ENCODE peak calls at places on chromosomes 12 and 14, in eight cellular contexts. One of them, this sample, is unnamed.

GRCh38 chr14:58272589-58273372 is 25.6 kb upstream of the ARID4A start:
- DNase-seq in stimulated activated CD4-positive, alpha-beta T cell treated with anti-CD3 and anti-CD28 coated beads, Interleukin-2, amount 100 ng/mL, for 48 hours: no peak
- DNase-seq in T-helper 1 cell: no peak
- DNase-seq in posterior cingulate gyrus: no peak
- DNase-seq in Ammon's horn: peak; percentile 17
- DNase-seq in GM12865: peak; percentile 9
- DNase-seq in endothelial cell: no peak
- DNase-seq in astrocyte of the spinal cord: peak; percentile 67
- DNase-seq in this sample: no peak

GRCh38 chr12:116397148-116397547 is 119.7 kb upstream of the MED13L start:
- DNase-seq in T-helper 1 cell: no peak
- DNase-seq in astrocyte of the spinal cord: peak; percentile 60
- DNase-seq in stimulated activated CD4-positive, alpha-beta T cell treated with anti-CD3 and anti-CD28 coated beads, Interleukin-2, amount 100 ng/mL, for 48 hours: no peak
- DNase-seq in Ammon's horn: no peak
- DNase-seq in GM12865: no peak
- DNase-seq in posterior cingulate gyrus: peak; percentile 4
- DNase-seq in endothelial cell: no peak
- DNase-seq in this sample: no peak

GRCh38 chr12:109900752-109901580 is 892 bp downstream of the TCHP start:
- DNase-seq in stimulated activated CD4-positive, alpha-beta T cell treated with anti-CD3 and anti-CD28 coated beads, Interleukin-2, amount 100 ng/mL, for 48 hours: peak; percentile 19
- DNase-seq in endothelial cell: peak; percentile 15
- DNase-seq in GM12865: peak; percentile 24
- DNase-seq in posterior cingulate gyrus: peak; percentile 44
- DNase-seq in T-helper 1 cell: no peak
- DNase-seq in Ammon's horn: no peak
- DNase-seq in astrocyte of the spinal cord: peak; percentile 13
- DNase-seq in this sample: no peak

GRCh38 chr12:47194501-47194900 is 114.7 kb upstream of the AMIGO2 start:
- DNase-seq in posterior cingulate gyrus: no peak
- DNase-seq in astrocyte of the spinal cord: no peak
- DNase-seq in stimulated activated CD4-positive, alpha-beta T cell treated with anti-CD3 and anti-CD28 coated beads, Interleukin-2, amount 100 ng/mL, for 48 hours: no peak
- DNase-seq in Ammon's horn: no peak
- DNase-seq in endothelial cell: no peak
- DNase-seq in GM12865: peak; percentile 30
- DNase-seq in T-helper 1 cell: no peak
- DNase-seq in this sample: no peak

GRCh38 chr14:94545131-94545841 is 16.0 kb upstream of the SERPINA4 start:
- DNase-seq in stimulated activated CD4-positive, alpha-beta T cell treated with anti-CD3 and anti-CD28 coated beads, Interleukin-2, amount 100 ng/mL, for 48 hours: no peak
- DNase-seq in astrocyte of the spinal cord: peak; percentile 85
- DNase-seq in posterior cingulate gyrus: peak; percentile 96
- DNase-seq in GM12865: no peak
- DNase-seq in Ammon's horn: peak; percentile 80
- DNase-seq in T-helper 1 cell: no peak
- DNase-seq in endothelial cell: no peak
- DNase-seq in this sample: no peak

GRCh38 chr12:96375173-96375572 is 25.1 kb downstream of the CDK17 start:
- DNase-seq in GM12865: no peak
- DNase-seq in Ammon's horn: no peak
- DNase-seq in T-helper 1 cell: no peak
- DNase-seq in endothelial cell: no peak
- DNase-seq in posterior cingulate gyrus: no peak
- DNase-seq in astrocyte of the spinal cord: no peak
- DNase-seq in stimulated activated CD4-positive, alpha-beta T cell treated with anti-CD3 and anti-CD28 coated beads, Interleukin-2, amount 100 ng/mL, for 48 hours: no peak
- DNase-seq in this sample: no peak

GRCh38 chr14:90534091-90534837 is 137.4 kb downstream of the CALM1 start:
- DNase-seq in GM12865: no peak
- DNase-seq in astrocyte of the spinal cord: peak; percentile 28
- DNase-seq in Ammon's horn: no peak
- DNase-seq in T-helper 1 cell: no peak
- DNase-seq in endothelial cell: peak; percentile 42
- DNase-seq in stimulated activated CD4-positive, alpha-beta T cell treated with anti-CD3 and anti-CD28 coated beads, Interleukin-2, amount 100 ng/mL, for 48 hours: no peak
- DNase-seq in posterior cingulate gyrus: peak; percentile 65
- DNase-seq in this sample: no peak

GRCh38 chr14:103541494-103541943 is 12.5 kb downstream of the TRMT61A start:
- DNase-seq in endothelial cell: no peak
- DNase-seq in astrocyte of the spinal cord: no peak
- DNase-seq in stimulated activated CD4-positive, alpha-beta T cell treated with anti-CD3 and anti-CD28 coated beads, Interleukin-2, amount 100 ng/mL, for 48 hours: no peak
- DNase-seq in posterior cingulate gyrus: peak; percentile 80
- DNase-seq in GM12865: no peak
- DNase-seq in Ammon's horn: no peak
- DNase-seq in T-helper 1 cell: no peak
- DNase-seq in this sample: no peak

GRCh38 chr12:95591731-95592130 is 40.5 kb upstream of the USP44 start:
- DNase-seq in GM12865: no peak
- DNase-seq in posterior cingulate gyrus: no peak
- DNase-seq in stimulated activated CD4-positive, alpha-beta T cell treated with anti-CD3 and anti-CD28 coated beads, Interleukin-2, amount 100 ng/mL, for 48 hours: no peak
- DNase-seq in Ammon's horn: no peak
- DNase-seq in astrocyte of the spinal cord: no peak
- DNase-seq in T-helper 1 cell: no peak
- DNase-seq in endothelial cell: no peak
- DNase-seq in this sample: no peak

GRCh38 chr12:120242275-120242799 is 23.2 kb downstream of the PXN start:
- DNase-seq in stimulated activated CD4-positive, alpha-beta T cell treated with anti-CD3 and anti-CD28 coated beads, Interleukin-2, amount 100 ng/mL, for 48 hours: no peak
- DNase-seq in posterior cingulate gyrus: no peak
- DNase-seq in T-helper 1 cell: no peak
- DNase-seq in Ammon's horn: no peak
- DNase-seq in astrocyte of the spinal cord: no peak
- DNase-seq in endothelial cell: peak; percentile 70
- DNase-seq in GM12865: no peak
- DNase-seq in this sample: no peak

GRCh38 chr12:7374423-7375144 is 69.4 kb downstream of the CD163L1 start:
- DNase-seq in T-helper 1 cell: no peak
- DNase-seq in stimulated activated CD4-positive, alpha-beta T cell treated with anti-CD3 and anti-CD28 coated beads, Interleukin-2, amount 100 ng/mL, for 48 hours: no peak
- DNase-seq in astrocyte of the spinal cord: peak; percentile 8
- DNase-seq in GM12865: peak; percentile 50
- DNase-seq in posterior cingulate gyrus: peak; percentile 86
- DNase-seq in endothelial cell: peak; percentile 53
- DNase-seq in Ammon's horn: peak; percentile 11
- DNase-seq in this sample: no peak

GRCh38 chr14:51370758-51371386 is 130.8 kb downstream of the TMX1 start:
- DNase-seq in stimulated activated CD4-positive, alpha-beta T cell treated with anti-CD3 and anti-CD28 coated beads, Interleukin-2, amount 100 ng/mL, for 48 hours: no peak
- DNase-seq in posterior cingulate gyrus: no peak
- DNase-seq in endothelial cell: no peak
- DNase-seq in astrocyte of the spinal cord: no peak
- DNase-seq in T-helper 1 cell: no peak
- DNase-seq in Ammon's horn: no peak
- DNase-seq in GM12865: no peak
- DNase-seq in this sample: no peak

GRCh38 chr14:23707415-23707814 is 71.3 kb downstream of the DHRS2 start:
- DNase-seq in GM12865: no peak
- DNase-seq in Ammon's horn: no peak
- DNase-seq in T-helper 1 cell: no peak
- DNase-seq in endothelial cell: no peak
- DNase-seq in posterior cingulate gyrus: no peak
- DNase-seq in stimulated activated CD4-positive, alpha-beta T cell treated with anti-CD3 and anti-CD28 coated beads, Interleukin-2, amount 100 ng/mL, for 48 hours: no peak
- DNase-seq in astrocyte of the spinal cord: no peak
- DNase-seq in this sample: no peak

GRCh38 chr14:55752580-55753365 is 172.8 kb downstream of the KTN1 start:
- DNase-seq in astrocyte of the spinal cord: peak; percentile 61
- DNase-seq in T-helper 1 cell: no peak
- DNase-seq in posterior cingulate gyrus: no peak
- DNase-seq in stimulated activated CD4-positive, alpha-beta T cell treated with anti-CD3 and anti-CD28 coated beads, Interleukin-2, amount 100 ng/mL, for 48 hours: no peak
- DNase-seq in endothelial cell: no peak
- DNase-seq in GM12865: no peak
- DNase-seq in Ammon's horn: no peak
- DNase-seq in this sample: no peak

GRCh38 chr12:29310899-29311298 is 70.1 kb downstream of the ERGIC2 start:
- DNase-seq in Ammon's horn: no peak
- DNase-seq in astrocyte of the spinal cord: no peak
- DNase-seq in endothelial cell: no peak
- DNase-seq in GM12865: no peak
- DNase-seq in stimulated activated CD4-positive, alpha-beta T cell treated with anti-CD3 and anti-CD28 coated beads, Interleukin-2, amount 100 ng/mL, for 48 hours: no peak
- DNase-seq in T-helper 1 cell: no peak
- DNase-seq in posterior cingulate gyrus: no peak
- DNase-seq in this sample: no peak

This sample was measured in T-helper 17 cell.